ENCODE peak calls at places on chromosomes 13 and 19, in eight cellular contexts. J is kidney epithelial cell; L is body of pancreas; P is EL; B is effector CD4-positive, alpha-beta T cell; C is NCI-H2029 treated with DMSO at 0.1 percent for 48 hours; D is thoracic aorta; R is aorta. E is an unnamed sample.

GRCh38 chr13:108226184-108226583 is 8.0 kb downstream of the ABHD13 start:
- DNase-seq in B (no peak), D (no peak), C (no peak), L (no peak), R (no peak), J (no peak), P (no peak), E (no peak)

GRCh38 chr13:46296920-46297319 is 85.2 kb downstream of the LRRC63 start:
- DNase-seq in D (no peak), L (no peak), J (peak; percentile 23), B (no peak), R (no peak), P (peak; percentile 92), C (no peak), E (peak; percentile 70)

GRCh38 chr19:19461671-19462622 is 53.4 kb downstream of the TSSK6 start:
- DNase-seq in P (no peak), J (no peak), R (peak; percentile 86), L (peak; percentile 90), D (no peak), B (no peak), C (peak; percentile 29), E (no peak)

GRCh38 chr19:39154626-39155100 is 29.1 kb downstream of the PAK4 start:
- DNase-seq in D (no peak), L (peak; percentile 92), C (no peak), J (no peak), P (no peak), B (no peak), R (no peak), E (no peak)

GRCh38 chr19:55383279-55383788 is 758 bp downstream of the TMEM238 start:
- DNase-seq in L (no peak), J (no peak), B (no peak), C (no peak), R (no peak), P (no peak), D (no peak), E (no peak)

GRCh38 chr13:75760182-75760981 is 124.3 kb downstream of the LMO7 start:
- DNase-seq in P (no peak), L (peak; percentile 72), D (no peak), B (no peak), J (no peak), C (peak; percentile 44), R (no peak), E (no peak)

GRCh38 chr19:41238244-41238643 is 19.2 kb downstream of the AXL start:
- DNase-seq in L (no peak), P (no peak), D (no peak), C (no peak), R (no peak), J (no peak), B (no peak), E (no peak)

GRCh38 chr13:49171358-49171757 is 48.8 kb upstream of the MLNR start:
- DNase-seq in C (no peak), R (no peak), L (no peak), B (no peak), P (no peak), J (no peak), D (no peak), E (no peak)

GRCh38 chr19:4523306-4524110 is 5.2 kb upstream of the PLIN4 start:
- DNase-seq in C (no peak), L (peak; percentile 41), R (no peak), D (no peak), J (no peak), B (no peak), P (peak; percentile 48), E (peak; percentile 40)

GRCh38 chr13:48184260-48184659 is 48.7 kb upstream of the ITM2B start:
- DNase-seq in J (no peak), C (no peak), B (no peak), P (no peak), R (no peak), D (no peak), L (no peak), E (no peak)

GRCh38 chr13:30845297-30846214 is 60.5 kb upstream of the MEDAG start:
- DNase-seq in D (no peak), R (no peak), L (no peak), P (peak; percentile 18), B (no peak), C (no peak), J (no peak), E (peak; percentile 72)

GRCh38 chr19:42554046-42554575 is 25.8 kb upstream of the CEACAM1 start:
- DNase-seq in R (no peak), C (no peak), D (no peak), B (no peak), P (no peak), L (no peak), J (no peak), E (no peak)

GRCh38 chr19:46639356-46640061 is 3.5 kb upstream of the GNG8 start:
- DNase-seq in B (no peak), L (peak; percentile 22), J (no peak), D (no peak), P (peak; percentile 72), R (peak; percentile 87), C (no peak), E (peak; percentile 68)

GRCh38 chr19:6066661-6067646 is 43.3 kb downstream of the RFX2 start:
- DNase-seq in P (peak; percentile 57), B (peak; percentile 50), C (peak; percentile 98), D (peak; percentile 96), R (peak; percentile 97), J (peak; percentile 96), L (peak; percentile 97), E (peak; percentile 98)

E was measured in M059J.